ENCODE peak calls at places on chromosomes 12 and 14, in eight cellular contexts. A is fibroblast of the conjunctiva; E is activated naive CD8-positive, alpha-beta T cell treated with anti-CD3 and anti-CD28 coated beads for 36 hours; O is glomerular endothelial cell; Y is nucleus accumbens; X is stomach; J is heart right ventricle; D is uterus. G is an unnamed sample.

GRCh38 chr12:52181757-52182156 is 10.1 kb downstream of the KRT80 start:
- DNase-seq in A (peak), E (no peak), O (no peak), Y (no peak), X (no peak), J (no peak), D (no peak), G (no peak)

GRCh38 chr14:94598816-94599655 is 13.2 kb upstream of the SERPINA3 start:
- DNase-seq in A (peak), E (no peak), O (peak), Y (peak), X (peak), J (no peak), D (peak), G (peak)

GRCh38 chr12:92108651-92109050 is 37.0 kb downstream of the BTG1 start:
- DNase-seq in A (peak), E (no peak), O (no peak), Y (no peak), X (no peak), J (peak), D (peak), G (no peak)

GRCh38 chr14:102164241-102164641 is 24.5 kb downstream of the WDR20 start:
- DNase-seq in A (no peak), E (no peak), O (no peak), Y (no peak), X (no peak), J (no peak), D (no peak), G (peak)

GRCh38 chr12:123200414-123200813 is 32.5 kb downstream of the MPHOSPH9 start:
- DNase-seq in A (no peak), E (peak), O (no peak), Y (no peak), X (no peak), J (no peak), D (no peak), G (no peak)

GRCh38 chr14:61132894-61133293 is 148.2 kb downstream of the TMEM30B start:
- DNase-seq in A (no peak), E (no peak), O (no peak), Y (no peak), X (no peak), J (no peak), D (no peak), G (no peak)

GRCh38 chr12:15453613-15454012 is 131.3 kb downstream of the PTPRO start:
- DNase-seq in A (no peak), E (no peak), O (no peak), Y (no peak), X (no peak), J (no peak), D (no peak), G (no peak)

GRCh38 chr12:130764073-130764472 is 48.0 kb upstream of the RIMBP2 start:
- DNase-seq in A (no peak), E (no peak), O (no peak), Y (no peak), X (no peak), J (no peak), D (no peak), G (peak)

GRCh38 chr14:74571901-74572828 is 39.9 kb downstream of the LTBP2 start:
- DNase-seq in A (peak), E (no peak), O (no peak), Y (no peak), X (no peak), J (no peak), D (peak), G (peak)

GRCh38 chr14:101716956-101717662 is 44.4 kb upstream of the PPP2R5C start:
- DNase-seq in A (no peak), E (no peak), O (no peak), Y (no peak), X (peak), J (no peak), D (no peak), G (no peak)

GRCh38 chr12:115319641-115320040 is 635.7 kb upstream of the TBX3 start:
- DNase-seq in A (no peak), E (no peak), O (no peak), Y (no peak), X (no peak), J (no peak), D (no peak), G (no peak)

GRCh38 chr12:113899042-113899843 is 66.9 kb downstream of the RBM19 start:
- DNase-seq in A (no peak), E (no peak), O (no peak), Y (no peak), X (no peak), J (no peak), D (no peak), G (no peak)

GRCh38 chr14:72142328-72142727 is 210.1 kb downstream of the RGS6 start:
- DNase-seq in A (no peak), E (no peak), O (no peak), Y (no peak), X (no peak), J (no peak), D (no peak), G (no peak)

GRCh38 chr14:100726467-100726811 is 253 bp upstream of the DLK1 start:
- DNase-seq in A (no peak), E (no peak), O (no peak), Y (no peak), X (no peak), J (no peak), D (no peak), G (no peak)

GRCh38 chr12:74227846-74228545 is 309.6 kb upstream of the ATXN7L3B start:
- DNase-seq in A (no peak), E (no peak), O (no peak), Y (no peak), X (no peak), J (no peak), D (no peak), G (no peak)

GRCh38 chr14:102020058-102020971 is 55.9 kb downstream of the DYNC1H1 start:
- DNase-seq in A (peak), E (peak), O (no peak), Y (no peak), X (no peak), J (no peak), D (no peak), G (no peak)

GRCh38 chr14:100629696-100630095 is 42.5 kb upstream of the BEGAIN start:
- DNase-seq in A (no peak), E (no peak), O (no peak), Y (peak), X (no peak), J (no peak), D (no peak), G (no peak)